ENCODE peak calls at places on chromosomes 12 and 14, in five cellular contexts. Q is cardiac muscle cell, E is stomach, J is Peyer's patch, F is H7. S is an unnamed sample.

GRCh38 chr12:3152892-3153291 is 75.7 kb downstream of the TSPAN9 start:
- DNase-seq in J (peak; percentile 38), Q (no peak), F (no peak), E (no peak), S (no peak)

GRCh38 chr12:108231909-108232434 is 102.9 kb downstream of the WSCD2 start:
- DNase-seq in E (no peak), Q (no peak), J (no peak), F (no peak), S (no peak)

GRCh38 chr12:91885851-91886250 is 259.8 kb downstream of the BTG1 start:
- DNase-seq in F (no peak), J (no peak), E (no peak), Q (no peak), S (no peak)

GRCh38 chr14:69582207-69582606 is 7.5 kb upstream of the CCDC177 start:
- DNase-seq in E (no peak), J (no peak), Q (peak; percentile 29), F (no peak), S (no peak)

GRCh38 chr14:28767851-28768548 is 1.4 kb downstream of the FOXG1 start:
- DNase-seq in J (no peak), F (peak; percentile 90), E (no peak), Q (no peak), S (no peak)

GRCh38 chr12:53115112-53115890 is 12.0 kb downstream of the SOAT2 start:
- DNase-seq in Q (no peak), J (no peak), F (peak; percentile 96), E (no peak), S (no peak)

GRCh38 chr12:12776261-12776660 is 9.2 kb upstream of the APOLD1 start:
- DNase-seq in F (no peak), E (peak; percentile 37), J (no peak), Q (peak; percentile 27), S (no peak)

GRCh38 chr12:72995616-72996015 is 723.4 kb downstream of the TRHDE start:
- DNase-seq in E (no peak), F (no peak), Q (no peak), J (no peak), S (no peak)

GRCh38 chr12:71141270-71141948 is 16.4 kb downstream of the TSPAN8 start:
- DNase-seq in E (peak; percentile 29), Q (no peak), J (no peak), F (no peak), S (no peak)

GRCh38 chr14:28751467-28752058 is 15.0 kb upstream of the FOXG1 start:
- DNase-seq in J (no peak), E (peak; percentile 39), Q (peak; percentile 75), F (peak; percentile 71), S (peak; percentile 78)

GRCh38 chr12:31951939-31952338 is 7.3 kb upstream of the RESF1 start:
- DNase-seq in J (no peak), F (no peak), E (no peak), Q (no peak), S (no peak)

GRCh38 chr12:121803861-121804416 is at the start of gene SETD1B:
- DNase-seq in Q (peak; percentile 75), J (peak; percentile 74), E (peak; percentile 64), F (peak; percentile 86), S (peak; percentile 67)

GRCh38 chr12:46786774-46787173 is 39.0 kb downstream of the SLC38A4 start:
- DNase-seq in F (no peak), J (no peak), E (no peak), Q (peak; percentile 1), S (peak; percentile 87)

GRCh38 chr14:61575751-61576150 is 119.6 kb upstream of the HIF1A start:
- DNase-seq in J (no peak), F (no peak), Q (no peak), E (no peak), S (peak; percentile 58)

GRCh38 chr12:26736563-26737486 is 96.2 kb downstream of the ITPR2 start:
- DNase-seq in J (no peak), E (no peak), F (no peak), Q (no peak), S (peak; percentile 47)

GRCh38 chr14:32020882-32021281 is 56.2 kb upstream of the ARHGAP5 start:
- DNase-seq in Q (no peak), E (no peak), J (no peak), F (no peak), S (no peak)

GRCh38 chr14:99268776-99269510 is 3.1 kb downstream of the BCL11B start:
- DNase-seq in Q (no peak), F (peak; percentile 64), E (no peak), J (peak; percentile 50), S (no peak)

GRCh38 chr14:53391156-53391555 is 238.0 kb upstream of the DDHD1 start:
- DNase-seq in J (no peak), F (no peak), E (no peak), Q (peak; percentile 60), S (peak; percentile 17)

GRCh38 chr14:63388766-63389431 is 70.2 kb upstream of the GPHB5 start:
- DNase-seq in E (peak; percentile 65), J (peak; percentile 75), F (peak; percentile 48), Q (peak; percentile 76), S (peak; percentile 79)

GRCh38 chr12:3931206-3931605 is 58.0 kb upstream of the PARP11 start:
- DNase-seq in J (no peak), F (no peak), E (no peak), Q (no peak), S (no peak)

GRCh38 chr14:85122690-85123089 is 407.3 kb upstream of the FLRT2 start:
- DNase-seq in E (no peak), J (no peak), F (no peak), Q (peak; percentile 23), S (peak; percentile 41)

GRCh38 chr14:68661226-68662225 is 131.3 kb downstream of the ZFP36L1 start:
- DNase-seq in F (no peak), E (no peak), Q (no peak), J (no peak), S (no peak)

GRCh38 chr14:30551460-30551859 is 7.5 kb upstream of the G2E3 start:
- DNase-seq in E (no peak), J (no peak), F (no peak), Q (no peak), S (peak; percentile 31)

GRCh38 chr12:19613051-19613535 is 173.8 kb downstream of the AEBP2 start:
- DNase-seq in F (no peak), E (no peak), Q (no peak), J (no peak), S (no peak)

GRCh38 chr12:92597997-92598396 is 104.8 kb upstream of the PLEKHG7 start:
- DNase-seq in J (no peak), F (no peak), Q (no peak), E (no peak), S (peak; percentile 41)

GRCh38 chr12:51525518-51525917 is 65.5 kb upstream of the SCN8A start:
- DNase-seq in F (no peak), Q (no peak), J (no peak), E (no peak), S (no peak)

GRCh38 chr14:61662001-61662400 is 33.3 kb upstream of the HIF1A start:
- DNase-seq in J (no peak), E (no peak), Q (peak; percentile 42), F (no peak), S (no peak)

GRCh38 chr12:18323159-18323558 is 61.8 kb downstream of the PIK3C2G start:
- DNase-seq in Q (peak; percentile 4), E (no peak), J (no peak), F (no peak), S (peak; percentile 28)

GRCh38 chr14:52351561-52352491 is 37.7 kb downstream of the PTGER2 start:
- DNase-seq in F (no peak), J (no peak), Q (peak; percentile 87), E (no peak), S (peak; percentile 70)

GRCh38 chr12:119158004-119158776 is 20.5 kb upstream of the HSPB8 start:
- DNase-seq in Q (no peak), J (no peak), F (peak; percentile 23), E (no peak), S (no peak)

GRCh38 chr12:120264511-120265202 is 873 bp downstream of the PXN start:
- DNase-seq in F (no peak), E (no peak), J (no peak), Q (no peak), S (peak; percentile 37)

GRCh38 chr14:76550534-76550933 is 174.6 kb downstream of the ESRRB start:
- DNase-seq in J (no peak), F (no peak), Q (peak; percentile 32), E (no peak), S (no peak)
- H3K27me3 ChIP-seq in J (no peaks in the 10 kb centered on the region), F (no peaks in the 10 kb centered on the region), Q (no peaks in the 10 kb centered on the region), E (no peaks in the 10 kb centered on the region), S (no peaks in the 10 kb centered on the region)

GRCh38 chr12:88377973-88378372 is 202.3 kb downstream of the KITLG start:
- DNase-seq in Q (no peak), J (no peak), E (no peak), F (no peak), S (no peak)
- H3K27me3 ChIP-seq in Q (no peaks in the 10 kb centered on the region), J (no peaks in the 10 kb centered on the region), E (no peaks in the 10 kb centered on the region), F (no peaks in the 10 kb centered on the region), S (no peaks in the 10 kb centered on the region)

GRCh38 chr12:131928765-131929529 is at the start of gene PUS1:
- DNase-seq in Q (peak; percentile 96), F (peak; percentile 100), E (peak; percentile 93), J (peak; percentile 97), S (peak; percentile 98)
- H3K27me3 ChIP-seq in Q (no peaks in the 10 kb centered on the region), F (no peaks in the 10 kb centered on the region), E (no peaks in the 10 kb centered on the region), J (no peaks in the 10 kb centered on the region), S (no peaks in the 10 kb centered on the region)

GRCh38 chr14:59868021-59868420 is 2.6 kb downstream of the RTN1 start:
- DNase-seq in E (no peak), Q (no peak), F (no peak), J (no peak), S (no peak)
- H3K27me3 ChIP-seq in E (peaks cover 28% of the 10 kb centered on the region), Q (peaks cover 74% of the 10 kb centered on the region), F (peaks cover 51% of the 10 kb centered on the region), J (no peaks in the 10 kb centered on the region), S (peaks cover 39% of the 10 kb centered on the region)

GRCh38 chr14:36655963-36656768 is 5.5 kb upstream of the PAX9 start:
- DNase-seq in Q (no peak), F (peak; percentile 86), J (peak; percentile 53), E (no peak), S (peak; percentile 92)

GRCh38 chr14:36655054-36655381 is 6.6 kb upstream of the PAX9 start:
- DNase-seq in E (no peak), F (peak; percentile 51), Q (no peak), J (no peak), S (no peak)

GRCh38 chr14:36654185-36655053 is 7.2 kb upstream of the PAX9 start:
- DNase-seq in Q (no peak), J (no peak), F (peak; percentile 77), E (no peak), S (no peak)

GRCh38 chr14:36656769-36657408 is 4.8 kb upstream of the PAX9 start:
- DNase-seq in J (no peak), F (peak; percentile 76), Q (no peak), E (no peak), S (peak; percentile 79)

GRCh38 chr14:36655571-36655962 is 6.1 kb upstream of the PAX9 start:
- DNase-seq in J (no peak), F (peak; percentile 72), E (no peak), Q (no peak), S (no peak)
- H3K27me3 ChIP-seq in J (no peaks in the 10 kb centered on the region), F (peaks cover 100% of the 10 kb centered on the region), E (peaks cover 98% of the 10 kb centered on the region), Q (peaks cover 100% of the 10 kb centered on the region), S (peaks cover 96% of the 10 kb centered on the region)